ENCODE peak calls at places on chromosomes 4 and X, in nine cellular contexts. O is activated CD8-positive, alpha-beta T cell treated with anti-CD3 and anti-CD28 coated beads, Interleukin-2, amount 10 ng/mL, durations not matched to agents 7 days and 5 days; N is Right ventricle myocardium superior; R is naive thymus-derived CD8-positive, alpha-beta T cell; P is left cardiac atrium; G is gastrocnemius medialis; X is left lung; T is mucosa of descending colon; W is HepG2. A is an unnamed sample.

GRCh38 chr4:71202703-71203102 is 136.1 kb upstream of the SLC4A4 start:
- ATAC-seq in P (peak), T (no peak), N (no peak), G (no peak), R (no peak), X (no peak), O (no peak), W (no peak), A (no peak)

GRCh38 chrX:130738638-130739195 is 164.3 kb downstream of the ENOX2 start:
- ATAC-seq in T (no peak), N (no peak), W (no peak), O (no peak), R (no peak), P (no peak), G (no peak), X (no peak), A (no peak)

GRCh38 chrX:50770702-50771101 is 43.3 kb downstream of the SHROOM4 start:
- ATAC-seq in O (no peak), T (peak), R (no peak), W (peak), P (no peak), X (peak), G (no peak), N (no peak), A (no peak)

GRCh38 chrX:26586570-26586969 is 370.6 kb downstream of the MAGEB5 start:
- ATAC-seq in X (no peak), G (no peak), O (no peak), P (no peak), R (no peak), T (no peak), N (no peak), W (no peak), A (no peak)

GRCh38 chrX:71563921-71564320 is 14.3 kb upstream of the GCNA start:
- ATAC-seq in N (no peak), G (no peak), T (no peak), O (no peak), X (no peak), R (peak), P (no peak), W (no peak), A (no peak)

GRCh38 chrX:16855363-16856075 is 14.6 kb downstream of the RBBP7 start:
- ATAC-seq in P (no peak), G (no peak), N (no peak), R (no peak), W (no peak), O (no peak), T (no peak), X (no peak), A (peak)

GRCh38 chr4:48490012-48490679 is at the start of gene ZAR1:
- ATAC-seq in R (peak), X (peak), W (peak), T (peak), G (no peak), N (no peak), P (peak), O (peak), A (peak)

GRCh38 chr4:132542228-132542627 is 606.9 kb upstream of the PCDH10 start:
- ATAC-seq in R (no peak), G (no peak), P (no peak), T (no peak), X (peak), N (no peak), W (no peak), O (no peak), A (no peak)